ENCODE peak calls at places on chromosomes 12 and 14, in six cellular contexts. W is stomach, K is D721Med, V is gastrocnemius medialis, D is mucosa of descending colon, X is lung. O is an unnamed sample.

GRCh38 chr14:77498984-77499527 is 440 bp upstream of the ISM2 start:
- DNase-seq in W (peak), K (no peak), V (no peak), D (no peak), X (no peak), O (no peak)

GRCh38 chr14:97713023-97713422 is 915.8 kb downstream of the VRK1 start:
- DNase-seq in W (no peak), K (no peak), V (no peak), D (no peak), X (no peak), O (no peak)

GRCh38 chr12:91900971-91901370 is 244.7 kb downstream of the BTG1 start:
- DNase-seq in W (no peak), K (no peak), V (no peak), D (no peak), X (no peak), O (no peak)

GRCh38 chr14:83534995-83535394 is 1994.9 kb upstream of the FLRT2 start:
- DNase-seq in W (no peak), K (no peak), V (no peak), D (no peak), X (no peak), O (no peak)

GRCh38 chr14:70856851-70857498 is 47.7 kb upstream of the MAP3K9 start:
- DNase-seq in W (no peak), K (no peak), V (no peak), D (no peak), X (no peak), O (no peak)

GRCh38 chr12:93664573-93665138 is 12.5 kb upstream of the CRADD start:
- DNase-seq in W (no peak), K (no peak), V (no peak), D (no peak), X (no peak), O (no peak)

GRCh38 chr14:95470942-95471499 is 45.4 kb downstream of the SYNE3 start:
- DNase-seq in W (no peak), K (no peak), V (peak), D (no peak), X (no peak), O (no peak)

GRCh38 chr12:13444076-13444475 is 247.6 kb downstream of the EMP1 start:
- DNase-seq in W (no peak), K (no peak), V (no peak), D (no peak), X (no peak), O (no peak)

GRCh38 chr12:80192087-80192486 is 92.8 kb downstream of the OTOGL start:
- DNase-seq in W (no peak), K (no peak), V (no peak), D (no peak), X (no peak), O (no peak)

GRCh38 chr12:73629893-73630872 is 907.5 kb upstream of the ATXN7L3B start:
- DNase-seq in W (no peak), K (no peak), V (no peak), D (no peak), X (no peak), O (no peak)

GRCh38 chr14:20460458-20461229 is 590 bp downstream of the PIP4P1 start:
- DNase-seq in W (peak), K (no peak), V (no peak), D (peak), X (peak), O (peak)

GRCh38 chr14:57822081-57822480 is 43.8 kb downstream of the SLC35F4 start:
- DNase-seq in W (no peak), K (no peak), V (no peak), D (no peak), X (no peak), O (no peak)

GRCh38 chr12:112107728-112108447 is 695 bp downstream of the NAA25 start:
- DNase-seq in W (no peak), K (no peak), V (peak), D (no peak), X (peak), O (peak)

GRCh38 chr14:94373708-94374107 is 14.7 kb downstream of the SERPINA1 start:
- DNase-seq in W (no peak), K (no peak), V (peak), D (no peak), X (no peak), O (no peak)

GRCh38 chr14:72638021-72638420 is 255.9 kb downstream of the DPF3 start:
- DNase-seq in W (no peak), K (no peak), V (peak), D (no peak), X (no peak), O (no peak)

GRCh38 chr12:47837190-47838171 is 17.8 kb upstream of the HDAC7 start:
- DNase-seq in W (peak), K (peak), V (peak), D (peak), X (peak), O (peak)

GRCh38 chr14:43449291-43449690 is 1057.8 kb downstream of the FSCB start:
- DNase-seq in W (no peak), K (no peak), V (no peak), D (no peak), X (no peak), O (no peak)

GRCh38 chr12:18782827-18783226 is 44.9 kb downstream of the CAPZA3 start:
- DNase-seq in W (no peak), K (no peak), V (no peak), D (no peak), X (no peak), O (no peak)

GRCh38 chr12:55972045-55972843 is 1.6 kb upstream of the RAB5B start:
- DNase-seq in W (no peak), K (no peak), V (no peak), D (no peak), X (peak), O (peak)

GRCh38 chr12:29895966-29896365 is 112.2 kb upstream of the TMTC1 start:
- DNase-seq in W (no peak), K (no peak), V (no peak), D (no peak), X (no peak), O (no peak)

GRCh38 chr12:29899212-29899931 is 115.6 kb upstream of the TMTC1 start:
- DNase-seq in W (no peak), K (no peak), V (no peak), D (no peak), X (no peak), O (no peak)

GRCh38 chr12:29907486-29907885 is 123.7 kb upstream of the TMTC1 start:
- DNase-seq in W (no peak), K (no peak), V (no peak), D (no peak), X (no peak), O (no peak)

GRCh38 chr12:29902043-29902442 is 118.3 kb upstream of the TMTC1 start:
- DNase-seq in W (no peak), K (no peak), V (no peak), D (no peak), X (no peak), O (no peak)

GRCh38 chr12:29901585-29901984 is 117.8 kb upstream of the TMTC1 start:
- DNase-seq in W (no peak), K (no peak), V (no peak), D (no peak), X (no peak), O (no peak)
- TF ChIP-seq CTCF in W (no peak), K (no peak), V (no peak), D (no peak), X (no peak), O (no peak)

GRCh38 chr12:57089259-57090245 is 638 bp downstream of the NAB2 start:
- DNase-seq in W (peak), K (no peak), V (peak), D (peak), X (peak), O (peak)

GRCh38 chr12:57087689-57088441 is 1.0 kb upstream of the NAB2 start:
- DNase-seq in W (peak), K (peak), V (peak), D (peak), X (peak), O (peak)

GRCh38 chr12:57088442-57089258 is at the start of gene NAB2:
- DNase-seq in W (peak), K (peak), V (peak), D (peak), X (peak), O (peak)

GRCh38 chr12:57085999-57086950 is 2.6 kb upstream of the NAB2 start:
- DNase-seq in W (peak), K (no peak), V (peak), D (no peak), X (no peak), O (peak)

DNA sequence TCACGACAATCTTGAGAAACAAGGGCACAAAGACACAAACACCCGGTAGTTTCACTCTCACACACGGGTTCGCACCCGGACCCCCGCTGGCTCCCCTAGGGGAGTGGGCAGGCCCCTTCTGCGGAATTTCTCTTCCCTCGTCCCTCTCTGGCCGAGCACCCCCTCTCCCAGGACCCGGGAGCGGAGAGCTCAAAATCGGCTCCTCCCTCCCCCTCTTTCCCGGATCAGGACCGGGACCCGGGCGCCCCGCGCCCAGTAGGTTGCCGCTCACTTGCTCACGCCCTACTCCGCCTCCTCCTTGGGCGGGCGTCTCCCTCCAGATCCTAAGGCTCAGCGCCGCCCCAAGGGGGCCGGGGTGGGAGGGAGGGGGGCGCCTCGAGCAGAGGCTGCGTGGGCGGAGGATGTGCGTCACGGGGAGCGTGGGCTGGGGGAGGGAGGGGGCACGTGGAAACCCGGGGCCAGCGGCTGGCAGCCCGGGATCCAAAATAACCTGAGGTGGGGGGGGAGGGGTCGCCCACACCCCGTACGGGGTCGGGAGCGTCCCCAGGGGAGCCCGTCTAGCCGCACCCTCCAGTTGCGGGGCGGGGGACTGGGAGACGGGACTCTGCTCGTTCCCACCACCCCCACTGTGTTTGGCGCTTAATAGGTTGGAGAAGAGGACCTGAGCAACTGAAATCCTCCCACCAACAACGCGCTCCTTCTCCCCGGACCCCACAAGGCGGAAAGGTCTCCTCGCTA is 1.8 kb upstream of the NAB2 start:
- DNase-seq in W (peak), K (peak), V (peak), D (peak), X (peak), O (peak)
- TF ChIP-seq CTCF in W (no peak), K (no peak), V (no peak), D (no peak), X (no peak), O (no peak)

DNA sequence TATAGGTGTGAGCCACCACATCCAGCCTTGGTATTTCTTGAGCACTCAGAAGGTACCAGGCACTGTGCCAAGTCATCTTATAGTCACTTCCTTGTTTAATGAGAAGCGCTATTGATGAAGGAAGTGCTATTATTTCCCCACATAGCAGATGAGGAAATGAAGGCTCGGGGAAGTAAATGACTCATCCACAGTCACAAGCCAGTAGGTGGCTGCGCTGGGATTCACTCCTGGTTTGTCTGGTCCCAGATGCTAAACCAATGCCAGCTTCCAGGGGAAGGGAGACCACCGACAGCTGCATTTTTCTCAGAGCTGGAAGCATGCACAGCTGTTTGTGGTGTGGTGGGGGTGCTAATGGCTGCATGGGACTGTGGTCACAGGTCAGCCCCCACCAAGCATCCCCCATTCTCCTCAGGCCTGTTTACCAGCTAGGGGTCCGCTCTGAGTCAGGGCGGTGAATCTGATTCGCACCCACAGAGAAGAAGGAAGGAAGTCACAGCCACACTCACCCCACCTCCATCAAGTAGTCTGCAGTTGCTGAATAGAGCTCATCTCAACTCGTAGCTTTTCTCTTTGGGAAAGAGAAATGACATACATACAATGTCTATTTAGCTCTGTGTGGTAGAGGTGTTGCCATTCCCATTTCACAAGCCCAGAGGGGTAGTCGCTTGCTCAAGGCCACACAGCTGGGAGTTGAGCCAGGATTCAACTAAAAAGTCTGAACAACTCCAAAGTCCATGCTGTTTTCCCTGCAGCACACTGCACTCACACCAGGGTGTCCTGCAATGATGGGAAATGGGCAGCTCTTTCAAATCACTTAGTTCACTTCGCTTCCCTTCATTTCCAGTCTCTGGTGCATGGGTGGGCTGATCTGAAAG is 6.3 kb upstream of the LTBP2 start:
- DNase-seq in W (peak), K (no peak), V (no peak), D (no peak), X (peak), O (peak)
- TF ChIP-seq CTCF in W (no peak), K (no peak), V (no peak), D (no peak), X (no peak), O (no peak)

GRCh38 chr12:83954939-83955601 is 957.5 kb downstream of the SLC6A15 start:
- DNase-seq in W (no peak), K (no peak), V (no peak), D (no peak), X (no peak), O (no peak)
- TF ChIP-seq CTCF in W (no peak), K (peak), V (no peak), D (no peak), X (no peak), O (no peak)

GRCh38 chr14:104926619-104927431 is 2.1 kb downstream of the PLD4 start:
- DNase-seq in W (no peak), K (no peak), V (no peak), D (peak), X (no peak), O (no peak)

GRCh38 chr14:104927432-104927816 is 2.7 kb downstream of the PLD4 start:
- DNase-seq in W (no peak), K (no peak), V (no peak), D (no peak), X (no peak), O (no peak)

GRCh38 chr14:104925214-104925899 is 678 bp downstream of the PLD4 start:
- DNase-seq in W (no peak), K (no peak), V (no peak), D (no peak), X (no peak), O (no peak)

GRCh38 chr14:104924421-104925213 is at the start of gene PLD4:
- DNase-seq in W (no peak), K (no peak), V (no peak), D (no peak), X (no peak), O (no peak)

DNA sequence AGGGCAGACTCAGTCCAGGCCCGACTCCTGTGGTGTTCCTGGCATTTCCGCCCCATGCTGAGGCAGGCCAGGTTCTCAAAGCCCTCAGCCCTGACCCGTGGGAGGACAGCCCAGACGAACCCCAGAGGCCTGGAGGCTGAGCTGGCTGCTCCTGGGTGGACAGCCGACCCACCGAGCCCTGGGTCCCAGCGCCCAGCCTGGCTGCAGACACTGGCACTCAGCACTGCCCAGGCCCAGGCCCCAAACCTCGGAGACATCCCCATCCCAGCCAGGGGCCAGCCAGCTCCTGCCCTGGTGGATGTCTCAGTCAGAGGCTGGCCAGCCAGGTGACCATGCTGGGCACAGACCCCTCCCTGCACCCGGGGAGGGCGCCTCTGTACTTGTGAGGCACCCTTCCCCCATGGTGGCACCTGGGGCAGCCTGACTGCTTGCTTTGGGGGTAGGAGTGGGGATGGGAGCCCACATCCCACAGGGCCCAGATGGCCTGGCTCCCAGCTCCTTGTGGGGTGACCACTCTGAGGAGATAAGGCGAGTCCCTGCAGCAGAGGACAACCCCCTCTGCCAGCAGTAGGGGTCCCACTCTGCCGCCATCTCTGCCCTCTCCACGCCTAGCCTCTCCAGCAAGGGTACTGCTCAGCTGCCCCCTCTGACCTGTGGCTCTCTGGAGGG is 1.4 kb downstream of the PLD4 start:
- DNase-seq in W (no peak), K (no peak), V (no peak), D (no peak), X (no peak), O (no peak)
- TF ChIP-seq CTCF in W (no peak), K (no peak), V (no peak), D (no peak), X (no peak), O (no peak)

GRCh38 chr14:92874961-92875360 is 48.0 kb upstream of the CHGA start:
- DNase-seq in W (no peak), K (no peak), V (no peak), D (no peak), X (no peak), O (no peak)
- TF ChIP-seq CTCF in W (no peak), K (no peak), V (no peak), D (no peak), X (no peak), O (no peak)

DNA sequence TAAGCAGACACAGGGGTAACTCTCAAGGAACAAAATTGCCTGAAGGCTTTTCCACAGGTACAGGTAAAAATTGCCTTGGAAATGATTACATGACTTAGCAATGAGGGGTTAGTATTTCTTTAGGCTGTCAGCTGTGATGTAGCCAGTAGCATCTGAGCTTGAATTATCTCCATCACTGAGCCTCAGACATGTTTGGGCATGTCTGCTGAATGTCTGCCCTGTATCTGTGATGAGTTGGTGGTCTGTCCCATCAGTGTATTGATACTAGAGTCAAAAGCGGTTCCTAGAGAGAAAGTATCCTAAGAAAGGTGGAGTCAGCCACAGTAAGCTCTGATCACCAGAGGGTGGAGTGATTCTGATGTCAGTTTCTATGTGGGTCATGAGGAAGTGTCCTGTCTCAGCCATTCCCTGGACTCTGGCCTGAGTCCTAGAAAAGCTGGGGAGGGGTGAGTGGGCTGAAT is 16.2 kb downstream of the AKAP6 start:
- DNase-seq in W (no peak), K (no peak), V (no peak), D (no peak), X (no peak), O (no peak)
- TF ChIP-seq CTCF in W (no peak), K (no peak), V (no peak), D (no peak), X (no peak), O (no peak)

GRCh38 chr12:87348071-87348470 is 681.1 kb downstream of the C12orf50 start:
- DNase-seq in W (no peak), K (no peak), V (no peak), D (no peak), X (no peak), O (no peak)

DNA sequence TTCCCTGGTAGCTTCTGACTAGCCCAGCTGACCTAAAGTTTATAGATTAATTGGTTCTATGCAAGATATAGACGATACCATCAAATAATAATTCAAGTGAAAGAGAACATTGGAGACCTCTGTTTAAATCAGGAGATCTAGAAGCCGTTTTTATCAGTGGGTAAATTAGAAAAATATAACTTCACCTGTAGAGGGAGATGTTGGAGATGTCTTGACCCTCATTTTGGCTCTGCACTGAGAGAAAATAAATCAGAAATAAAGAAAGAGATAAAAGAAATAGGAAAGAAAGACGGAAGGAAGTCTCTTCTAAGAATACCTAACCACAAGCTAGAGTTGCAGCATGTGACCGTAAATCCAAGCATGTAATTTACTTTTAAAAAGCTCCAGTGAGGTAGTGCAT is 684.5 kb downstream of the C12orf50 start:
- DNase-seq in W (no peak), K (no peak), V (no peak), D (no peak), X (no peak), O (no peak)
- TF ChIP-seq CTCF in W (no peak), K (no peak), V (no peak), D (no peak), X (no peak), O (no peak)

O was measured in body of pancreas.